ENCODE peak calls at places on chromosome 10, in six cellular contexts. S is aorta, T is neuronal stem cell, O is IMR-90, Z is lung, I is astrocyte. R is an unnamed sample.
A peak's percentile ranks its signal among the peaks of the same experiment; 100 is the strongest.

GRCh38 chr10:62636825-62637248 is 167.7 kb upstream of the ADO start:
- DNase-seq in I (no peak), Z (no peak), S (no peak), T (no peak), O (peak; percentile 11), R (no peak)

GRCh38 chr10:63197304-63198092 is 64.4 kb downstream of the NRBF2 start:
- DNase-seq in T (no peak), Z (no peak), O (peak; percentile 93), S (no peak), I (peak; percentile 89), R (no peak)

GRCh38 chr10:26488344-26488743 is 50.2 kb downstream of the APBB1IP start:
- DNase-seq in T (no peak), Z (no peak), O (no peak), I (peak; percentile 38), S (no peak), R (no peak)

GRCh38 chr10:102633282-102633681 is 11.0 kb upstream of the TRIM8 start:
- DNase-seq in Z (peak; percentile 61), O (peak; percentile 81), S (peak; percentile 79), I (peak; percentile 58), T (no peak), R (no peak)

GRCh38 chr10:109966961-109967738 is 40.6 kb upstream of the ADD3 start:
- DNase-seq in O (peak; percentile 88), Z (no peak), I (peak; percentile 72), T (no peak), S (no peak), R (no peak)

GRCh38 chr10:20622522-20623270 is 274.4 kb downstream of the NEBL start:
- DNase-seq in O (peak; percentile 1), I (peak; percentile 61), S (no peak), T (no peak), Z (no peak), R (no peak)

GRCh38 chr10:1011696-1012095 is 14.0 kb downstream of the IDI2 start:
- DNase-seq in O (no peak), T (no peak), I (no peak), S (no peak), Z (no peak), R (no peak)

GRCh38 chr10:4849042-4849402 is 23.0 kb downstream of the AKR1E2 start:
- DNase-seq in T (no peak), O (no peak), I (no peak), Z (no peak), S (no peak), R (no peak)

GRCh38 chr10:30591249-30591670 is 38.3 kb downstream of the LYZL2 start:
- DNase-seq in S (no peak), Z (no peak), T (peak; percentile 57), O (peak; percentile 53), I (peak; percentile 6), R (no peak)

GRCh38 chr10:29646238-29646902 is 11.6 kb upstream of the SVIL start:
- DNase-seq in T (no peak), O (peak; percentile 36), I (peak; percentile 68), Z (no peak), S (no peak), R (no peak)

GRCh38 chr10:14601872-14602725 is 172.6 kb downstream of the FAM107B start:
- DNase-seq in I (peak; percentile 84), Z (peak; percentile 67), T (no peak), O (peak; percentile 84), S (no peak), R (no peak)

GRCh38 chr10:30027057-30028005 is 32.1 kb downstream of the JCAD start:
- DNase-seq in O (no peak), Z (peak; percentile 54), I (no peak), S (peak; percentile 68), T (no peak), R (no peak)

GRCh38 chr10:12349628-12350166 is 350 bp downstream of the CAMK1D start:
- DNase-seq in S (peak; percentile 50), T (no peak), O (no peak), I (no peak), Z (no peak), R (no peak)

GRCh38 chr10:80493482-80494021 is 39.4 kb downstream of the TSPAN14 start:
- DNase-seq in T (no peak), Z (no peak), S (no peak), O (no peak), I (peak; percentile 50), R (no peak)

GRCh38 chr10:130336612-130337304 is 200.6 kb downstream of the GLRX3 start:
- DNase-seq in T (no peak), I (no peak), S (no peak), Z (no peak), O (no peak), R (no peak)

GRCh38 chr10:75335983-75336382 is 65.6 kb downstream of the ZNF503 start:
- DNase-seq in Z (no peak), T (no peak), O (no peak), S (no peak), I (no peak), R (no peak)

GRCh38 chr10:30294506-30295280 is 54.4 kb downstream of the MTPAP start:
- DNase-seq in T (no peak), S (no peak), O (no peak), Z (no peak), I (no peak), R (no peak)

GRCh38 chr10:75396861-75397570 is 4.5 kb downstream of the ZNF503 start:
- DNase-seq in T (peak; percentile 38), Z (no peak), I (no peak), S (no peak), O (no peak), R (no peak)

DNA sequence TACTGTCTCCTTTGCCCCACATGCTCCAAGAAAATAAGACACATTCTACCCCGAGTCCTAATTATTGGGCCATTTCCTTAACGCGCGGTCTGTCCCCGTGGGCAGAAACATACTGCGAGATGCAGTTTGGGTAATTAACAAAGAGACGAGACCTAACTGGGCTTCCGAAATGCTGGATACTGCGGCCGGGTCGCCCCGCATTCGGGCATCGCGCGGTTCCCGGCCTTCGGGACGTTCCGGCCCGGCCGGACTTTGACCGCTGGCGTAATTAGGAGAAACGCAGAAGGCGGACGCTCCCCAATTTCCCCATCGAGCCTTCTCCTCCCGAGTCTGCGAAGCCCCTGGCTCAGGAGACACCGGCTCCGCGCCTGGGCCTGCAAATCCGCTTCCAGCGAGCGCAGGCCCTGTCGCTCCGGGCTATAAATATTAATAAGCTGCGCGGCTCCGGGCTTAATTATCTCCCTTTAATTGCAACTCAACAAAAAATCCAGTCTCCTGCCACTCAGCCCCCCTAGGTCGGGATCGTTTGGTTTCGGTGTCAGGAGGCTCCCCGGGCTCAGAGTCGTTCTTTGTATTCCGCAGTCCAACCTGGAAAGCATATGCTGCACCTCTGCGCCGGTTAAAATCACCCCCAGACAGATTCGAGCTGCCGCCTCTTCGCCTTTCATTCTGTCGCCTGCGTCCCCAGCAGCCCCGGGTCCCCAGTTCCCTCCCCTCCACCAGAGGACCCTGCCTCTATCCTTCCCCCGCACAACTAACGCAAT is 131.5 kb downstream of the SPAG6 start:
- DNase-seq in I (no peak), O (no peak), S (no peak), Z (no peak), T (peak; percentile 49), R (no peak)
- H3K4me3 ChIP-seq in I (peak overlapping the region; percentile 31), O (no peak overlapping the region), S (no peak overlapping the region), Z (no peak overlapping the region), T (peak overlapping the region; percentile 75), R (peak overlapping the region; percentile 38)

DNA sequence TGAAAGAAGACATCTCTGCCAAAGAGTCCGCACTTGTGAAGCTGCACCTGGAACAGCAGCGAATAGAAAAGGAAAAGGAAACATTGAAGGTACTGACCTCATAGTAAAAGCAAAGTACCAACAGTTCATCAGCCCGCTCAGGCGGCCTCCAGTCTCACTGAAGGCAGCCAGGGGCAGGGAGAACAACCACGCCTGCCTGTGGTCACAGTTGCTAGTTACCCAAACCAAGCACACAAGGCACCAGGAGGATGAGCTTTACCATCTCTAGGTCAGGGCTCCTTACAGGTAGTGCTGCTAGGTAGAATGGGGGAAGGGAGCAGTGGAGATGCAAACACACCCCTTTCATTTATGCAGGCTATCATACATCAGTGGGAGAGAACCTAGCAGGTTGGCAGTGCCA is 39.8 kb downstream of the CFAP58 start:
- DNase-seq in T (no peak), O (no peak), S (no peak), Z (no peak), I (no peak), R (no peak)
- H3K4me1 ChIP-seq in T (no peaks in the 10 kb centered on the region), O (no peaks in the 10 kb centered on the region), S (no peaks in the 10 kb centered on the region), Z (no peaks in the 10 kb centered on the region), I (no peaks in the 10 kb centered on the region), R (no peaks in the 10 kb centered on the region)

DNA sequence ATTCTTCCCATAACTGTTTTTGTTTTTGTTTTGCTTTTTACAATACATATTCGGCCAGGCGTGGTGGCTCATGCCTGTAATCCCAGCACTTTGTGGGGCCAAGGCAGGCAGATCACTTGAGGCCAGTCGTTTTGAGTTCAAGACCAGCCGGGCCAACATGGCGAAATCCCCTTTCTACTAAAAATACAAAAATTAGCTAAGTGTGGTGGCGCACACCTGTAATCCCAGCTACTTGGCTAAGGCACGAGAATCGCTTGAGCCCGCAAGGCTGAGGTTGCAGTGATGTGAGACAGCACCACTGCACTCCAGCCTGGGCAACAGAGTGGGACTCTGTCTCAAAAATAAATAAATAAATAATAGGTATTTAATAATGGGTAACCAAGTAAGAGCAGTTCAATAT is 2.3 kb downstream of the TM9SF3 start:
- DNase-seq in S (no peak), T (no peak), Z (no peak), O (no peak), I (no peak), R (no peak)
- H3K4me3 ChIP-seq in S (no peak overlapping the region), T (no peak overlapping the region), Z (no peak overlapping the region), O (no peak overlapping the region), I (no peak overlapping the region), R (no peak overlapping the region)

GRCh38 chr10:6494934-6495592 is 85.0 kb downstream of the PRKCQ start:
- DNase-seq in O (no peak), I (no peak), S (no peak), T (no peak), Z (no peak), R (no peak)

GRCh38 chr10:6492896-6493295 is 87.2 kb downstream of the PRKCQ start:
- DNase-seq in I (no peak), S (no peak), Z (no peak), T (no peak), O (no peak), R (no peak)

GRCh38 chr10:6491841-6492609 is 88.1 kb downstream of the PRKCQ start:
- DNase-seq in I (no peak), S (no peak), T (no peak), Z (no peak), O (no peak), R (no peak)

GRCh38 chr10:6493521-6494451 is 86.3 kb downstream of the PRKCQ start:
- DNase-seq in T (no peak), S (no peak), O (peak; percentile 11), I (peak; percentile 30), Z (no peak), R (no peak)

GRCh38 chr10:6494452-6494839 is 85.6 kb downstream of the PRKCQ start:
- DNase-seq in I (no peak), O (no peak), S (no peak), Z (no peak), T (no peak), R (no peak)
- H3K4me1 ChIP-seq in I (peaks cover 3% of the 10 kb centered on the region), O (no peaks in the 10 kb centered on the region), S (no peaks in the 10 kb centered on the region), Z (no peaks in the 10 kb centered on the region), T (no peaks in the 10 kb centered on the region), R (no peaks in the 10 kb centered on the region)

DNA sequence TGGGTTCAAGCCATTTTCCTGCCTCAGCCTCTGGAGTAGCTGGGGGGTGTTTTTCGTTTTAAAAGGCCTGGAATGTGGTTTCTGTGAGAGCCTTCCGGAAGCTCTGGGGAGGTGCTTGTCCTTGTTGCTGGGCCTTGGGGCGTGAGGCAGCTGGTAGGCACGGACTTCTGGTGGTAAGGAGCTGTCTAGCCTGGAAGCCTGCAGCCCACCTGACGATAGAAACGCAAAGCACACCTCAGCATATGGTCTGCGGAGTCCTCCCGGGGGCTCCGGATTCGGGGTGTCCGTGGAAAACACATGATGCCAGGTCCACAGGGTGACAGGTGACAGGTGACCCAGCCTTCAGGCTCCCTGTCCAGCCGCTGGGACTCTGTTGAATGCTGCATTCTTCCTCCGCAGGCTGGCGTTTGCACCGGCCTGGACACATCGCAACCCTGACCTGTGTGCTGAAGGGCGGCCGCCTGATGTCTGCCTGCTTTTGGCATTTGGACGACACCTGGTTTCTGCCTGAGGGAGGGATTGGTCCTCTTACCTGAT is 37.3 kb downstream of the INPP5A start:
- DNase-seq in I (peak; percentile 54), S (no peak), Z (no peak), O (no peak), T (no peak), R (no peak)
- H3K4me3 ChIP-seq in I (peak overlapping the region; percentile 18), S (no peak overlapping the region), Z (no peak overlapping the region), O (no peak overlapping the region), T (no peak overlapping the region), R (no peak overlapping the region)